ENCODE peak calls at places on chromosome 21, in seven cellular contexts. I, D, G, R, X, F and W are unnamed samples.

GRCh38 chr21:43333301-43334062 is 93.4 kb downstream of the SIK1 start:
- DNase-seq in I (peak), D (no peak), G (no peak), R (peak), X (peak), F (peak), W (peak)

GRCh38 chr21:36727886-36728285 is 29.0 kb downstream of the SIM2 start:
- DNase-seq in I (peak), D (no peak), G (no peak), R (no peak), X (no peak), F (no peak), W (no peak)

GRCh38 chr21:45329261-45330074 is 41.8 kb upstream of the POFUT2 start:
- DNase-seq in I (no peak), D (no peak), G (no peak), R (peak), X (no peak), F (no peak), W (no peak)

GRCh38 chr21:45983981-45984551 is 2.5 kb downstream of the COL6A1 start:
- DNase-seq in I (peak), D (no peak), G (no peak), R (no peak), X (peak), F (peak), W (no peak)

GRCh38 chr21:32256873-32257620 is 21.8 kb downstream of the MIS18A start:
- DNase-seq in I (no peak), D (peak), G (no peak), R (no peak), X (peak), F (peak), W (peak)

GRCh38 chr21:26003428-26003827 is 167.1 kb downstream of the APP start:
- DNase-seq in I (no peak), D (no peak), G (no peak), R (no peak), X (no peak), F (no peak), W (no peak)

GRCh38 chr21:31386006-31386405 is 41.9 kb upstream of the TIAM1 start:
- DNase-seq in I (no peak), D (no peak), G (no peak), R (no peak), X (no peak), F (no peak), W (no peak)

GRCh38 chr21:28791595-28792282 is 200.9 kb downstream of the LTN1 start:
- DNase-seq in I (no peak), D (no peak), G (no peak), R (no peak), X (no peak), F (no peak), W (no peak)

GRCh38 chr21:14383596-14384210 is 757 bp upstream of the HSPA13 start:
- DNase-seq in I (no peak), D (no peak), G (no peak), R (no peak), X (peak), F (no peak), W (no peak)

GRCh38 chr21:44552136-44552535 is 831 bp upstream of the KRTAP10-2 start:
- DNase-seq in I (no peak), D (no peak), G (no peak), R (no peak), X (no peak), F (no peak), W (no peak)

GRCh38 chr21:38915546-38915945 is 109.8 kb downstream of the ETS2 start:
- DNase-seq in I (no peak), D (no peak), G (no peak), R (no peak), X (no peak), F (no peak), W (no peak)

GRCh38 chr21:42006765-42007164 is 3.4 kb downstream of the ZBTB21 start:
- DNase-seq in I (no peak), D (no peak), G (no peak), R (no peak), X (no peak), F (no peak), W (no peak)

GRCh38 chr21:37862536-37862935 is 53.7 kb downstream of the KCNJ6 start:
- DNase-seq in I (no peak), D (peak), G (peak), R (no peak), X (peak), F (no peak), W (peak)

GRCh38 chr21:22456241-22456640 is 1458.0 kb downstream of the NCAM2 start:
- DNase-seq in I (no peak), D (no peak), G (no peak), R (no peak), X (no peak), F (no peak), W (no peak)

GRCh38 chr21:28561772-28562171 is 430.9 kb downstream of the LTN1 start:
- DNase-seq in I (no peak), D (no peak), G (no peak), R (no peak), X (no peak), F (no peak), W (no peak)

GRCh38 chr21:38267991-38268858 is 11.4 kb downstream of the KCNJ15 start:
- DNase-seq in I (no peak), D (no peak), G (no peak), R (no peak), X (peak), F (no peak), W (no peak)

GRCh38 chr21:39397651-39398385 is 47.8 kb downstream of the LCA5L start:
- DNase-seq in I (no peak), D (no peak), G (peak), R (no peak), X (no peak), F (no peak), W (no peak)

GRCh38 chr21:39576518-39577128 is 36.1 kb upstream of the B3GALT5 start:
- DNase-seq in I (no peak), D (no peak), G (no peak), R (no peak), X (no peak), F (no peak), W (no peak)

GRCh38 chr21:15687208-15687607 is 42.6 kb upstream of the USP25 start:
- DNase-seq in I (no peak), D (no peak), G (no peak), R (no peak), X (no peak), F (no peak), W (no peak)

GRCh38 chr21:21200939-21201610 is 202.9 kb downstream of the NCAM2 start:
- DNase-seq in I (no peak), D (no peak), G (no peak), R (no peak), X (no peak), F (no peak), W (no peak)

GRCh38 chr21:46369520-46370235 is 45.7 kb downstream of the PCNT start:
- DNase-seq in I (no peak), D (no peak), G (peak), R (no peak), X (no peak), F (no peak), W (no peak)

GRCh38 chr21:45142469-45142868 is 68.1 kb downstream of the ADARB1 start:
- DNase-seq in I (no peak), D (no peak), G (no peak), R (no peak), X (peak), F (no peak), W (no peak)

GRCh38 chr21:37460196-37460595 is 93.6 kb downstream of the DYRK1A start:
- DNase-seq in I (peak), D (no peak), G (peak), R (no peak), X (no peak), F (peak), W (no peak)

GRCh38 chr21:41147096-41147978 is 20.6 kb upstream of the BACE2 start:
- DNase-seq in I (no peak), D (no peak), G (no peak), R (no peak), X (no peak), F (no peak), W (no peak)

GRCh38 chr21:23968008-23968407 is 1639.3 kb downstream of the MRPL39 start:
- DNase-seq in I (no peak), D (no peak), G (no peak), R (no peak), X (no peak), F (no peak), W (no peak)